ENCODE peak calls at places on chromosomes 13 and 19, in nine cellular contexts. One of them, this sample, is unnamed.

GRCh38 chr19:49588370-49589122 is 2.4 kb upstream of the PRR12 start:
- DNase-seq in ELR: no peak
- DNase-seq in brain microvascular endothelial cell: no peak
- DNase-seq in GDM1: no peak
- DNase-seq in effector memory CD8-positive, alpha-beta T cell: no peak
- DNase-seq in lung microvascular endothelial cell: no peak
- DNase-seq in activated CD4-positive, alpha-beta T cell treated with anti-CD3 and anti-CD28 coated beads for 1 hour: no peak
- DNase-seq in NCI-H774: no peak
- DNase-seq in foreskin melanocyte: no peak
- DNase-seq in this sample: no peak

GRCh38 chr19:8510589-8511115 is 3.3 kb downstream of the ZNF414 start:
- DNase-seq in foreskin melanocyte: no peak
- DNase-seq in ELR: no peak
- DNase-seq in effector memory CD8-positive, alpha-beta T cell: no peak
- DNase-seq in lung microvascular endothelial cell: no peak
- DNase-seq in GDM1: no peak
- DNase-seq in NCI-H774: no peak
- DNase-seq in brain microvascular endothelial cell: no peak
- DNase-seq in activated CD4-positive, alpha-beta T cell treated with anti-CD3 and anti-CD28 coated beads for 1 hour: no peak
- DNase-seq in this sample: no peak

GRCh38 chr13:22665531-22665930 is 515.2 kb upstream of the SGCG start:
- DNase-seq in brain microvascular endothelial cell: no peak
- DNase-seq in GDM1: no peak
- DNase-seq in NCI-H774: peak
- DNase-seq in effector memory CD8-positive, alpha-beta T cell: no peak
- DNase-seq in foreskin melanocyte: no peak
- DNase-seq in ELR: no peak
- DNase-seq in activated CD4-positive, alpha-beta T cell treated with anti-CD3 and anti-CD28 coated beads for 1 hour: no peak
- DNase-seq in lung microvascular endothelial cell: no peak
- DNase-seq in this sample: no peak

GRCh38 chr13:24282256-24282655 is 27.1 kb upstream of the C1QTNF9 start:
- DNase-seq in NCI-H774: no peak
- DNase-seq in brain microvascular endothelial cell: no peak
- DNase-seq in lung microvascular endothelial cell: no peak
- DNase-seq in foreskin melanocyte: no peak
- DNase-seq in activated CD4-positive, alpha-beta T cell treated with anti-CD3 and anti-CD28 coated beads for 1 hour: no peak
- DNase-seq in effector memory CD8-positive, alpha-beta T cell: no peak
- DNase-seq in ELR: no peak
- DNase-seq in GDM1: no peak
- DNase-seq in this sample: no peak

GRCh38 chr13:41463823-41464602 is 6.7 kb downstream of the RGCC start:
- DNase-seq in GDM1: no peak
- DNase-seq in effector memory CD8-positive, alpha-beta T cell: no peak
- DNase-seq in activated CD4-positive, alpha-beta T cell treated with anti-CD3 and anti-CD28 coated beads for 1 hour: peak
- DNase-seq in ELR: no peak
- DNase-seq in foreskin melanocyte: no peak
- DNase-seq in lung microvascular endothelial cell: no peak
- DNase-seq in NCI-H774: no peak
- DNase-seq in brain microvascular endothelial cell: no peak
- DNase-seq in this sample: peak

GRCh38 chr19:6030214-6030507 is 52.2 kb upstream of the RANBP3 start:
- DNase-seq in activated CD4-positive, alpha-beta T cell treated with anti-CD3 and anti-CD28 coated beads for 1 hour: no peak
- DNase-seq in NCI-H774: no peak
- DNase-seq in ELR: peak
- DNase-seq in lung microvascular endothelial cell: peak
- DNase-seq in GDM1: no peak
- DNase-seq in foreskin melanocyte: peak
- DNase-seq in effector memory CD8-positive, alpha-beta T cell: no peak
- DNase-seq in brain microvascular endothelial cell: peak
- DNase-seq in this sample: peak

GRCh38 chr13:65112123-65113075 is 2117.7 kb downstream of the PCDH9 start:
- DNase-seq in activated CD4-positive, alpha-beta T cell treated with anti-CD3 and anti-CD28 coated beads for 1 hour: no peak
- DNase-seq in ELR: peak
- DNase-seq in NCI-H774: no peak
- DNase-seq in brain microvascular endothelial cell: peak
- DNase-seq in foreskin melanocyte: no peak
- DNase-seq in lung microvascular endothelial cell: no peak
- DNase-seq in effector memory CD8-positive, alpha-beta T cell: no peak
- DNase-seq in GDM1: no peak
- DNase-seq in this sample: no peak

GRCh38 chr19:49875801-49876421 is 1.2 kb downstream of the AKT1S1 start:
- DNase-seq in lung microvascular endothelial cell: peak
- DNase-seq in ELR: peak
- DNase-seq in foreskin melanocyte: no peak
- DNase-seq in effector memory CD8-positive, alpha-beta T cell: peak
- DNase-seq in activated CD4-positive, alpha-beta T cell treated with anti-CD3 and anti-CD28 coated beads for 1 hour: peak
- DNase-seq in GDM1: peak
- DNase-seq in NCI-H774: peak
- DNase-seq in brain microvascular endothelial cell: no peak
- DNase-seq in this sample: peak

GRCh38 chr19:42478765-42479307 is 36.1 kb upstream of the CXCL17 start:
- DNase-seq in ELR: no peak
- DNase-seq in NCI-H774: no peak
- DNase-seq in effector memory CD8-positive, alpha-beta T cell: no peak
- DNase-seq in activated CD4-positive, alpha-beta T cell treated with anti-CD3 and anti-CD28 coated beads for 1 hour: no peak
- DNase-seq in lung microvascular endothelial cell: no peak
- DNase-seq in brain microvascular endothelial cell: no peak
- DNase-seq in foreskin melanocyte: no peak
- DNase-seq in GDM1: no peak
- DNase-seq in this sample: no peak

GRCh38 chr13:103130681-103131210 is 64.5 kb upstream of the SLC10A2 start:
- DNase-seq in lung microvascular endothelial cell: no peak
- DNase-seq in brain microvascular endothelial cell: no peak
- DNase-seq in activated CD4-positive, alpha-beta T cell treated with anti-CD3 and anti-CD28 coated beads for 1 hour: no peak
- DNase-seq in ELR: no peak
- DNase-seq in effector memory CD8-positive, alpha-beta T cell: no peak
- DNase-seq in foreskin melanocyte: no peak
- DNase-seq in NCI-H774: no peak
- DNase-seq in GDM1: no peak
- DNase-seq in this sample: peak

GRCh38 chr19:58558066-58558622 is at the start of gene UBE2M:
- DNase-seq in effector memory CD8-positive, alpha-beta T cell: peak
- DNase-seq in foreskin melanocyte: no peak
- DNase-seq in lung microvascular endothelial cell: peak
- DNase-seq in ELR: peak
- DNase-seq in brain microvascular endothelial cell: no peak
- DNase-seq in GDM1: no peak
- DNase-seq in NCI-H774: no peak
- DNase-seq in activated CD4-positive, alpha-beta T cell treated with anti-CD3 and anti-CD28 coated beads for 1 hour: peak
- DNase-seq in this sample: no peak

GRCh38 chr19:38043649-38044144 is 136.7 kb downstream of the SIPA1L3 start:
- DNase-seq in effector memory CD8-positive, alpha-beta T cell: no peak
- DNase-seq in foreskin melanocyte: no peak
- DNase-seq in activated CD4-positive, alpha-beta T cell treated with anti-CD3 and anti-CD28 coated beads for 1 hour: no peak
- DNase-seq in ELR: no peak
- DNase-seq in GDM1: no peak
- DNase-seq in brain microvascular endothelial cell: no peak
- DNase-seq in lung microvascular endothelial cell: no peak
- DNase-seq in NCI-H774: peak
- DNase-seq in this sample: no peak

GRCh38 chr13:46542833-46543232 is 10.1 kb upstream of the LRCH1 start:
- DNase-seq in GDM1: no peak
- DNase-seq in effector memory CD8-positive, alpha-beta T cell: no peak
- DNase-seq in lung microvascular endothelial cell: no peak
- DNase-seq in foreskin melanocyte: no peak
- DNase-seq in ELR: no peak
- DNase-seq in activated CD4-positive, alpha-beta T cell treated with anti-CD3 and anti-CD28 coated beads for 1 hour: no peak
- DNase-seq in NCI-H774: no peak
- DNase-seq in brain microvascular endothelial cell: no peak
- DNase-seq in this sample: no peak

GRCh38 chr13:23618341-23618740 is 48.1 kb downstream of the TNFRSF19 start:
- DNase-seq in activated CD4-positive, alpha-beta T cell treated with anti-CD3 and anti-CD28 coated beads for 1 hour: no peak
- DNase-seq in brain microvascular endothelial cell: peak
- DNase-seq in ELR: peak
- DNase-seq in GDM1: no peak
- DNase-seq in lung microvascular endothelial cell: peak
- DNase-seq in effector memory CD8-positive, alpha-beta T cell: no peak
- DNase-seq in NCI-H774: no peak
- DNase-seq in foreskin melanocyte: no peak
- DNase-seq in this sample: peak

GRCh38 chr13:23578411-23579071 is 8.3 kb downstream of the TNFRSF19 start:
- DNase-seq in effector memory CD8-positive, alpha-beta T cell: peak
- DNase-seq in ELR: peak
- DNase-seq in NCI-H774: no peak
- DNase-seq in GDM1: peak
- DNase-seq in lung microvascular endothelial cell: peak
- DNase-seq in foreskin melanocyte: peak
- DNase-seq in activated CD4-positive, alpha-beta T cell treated with anti-CD3 and anti-CD28 coated beads for 1 hour: peak
- DNase-seq in brain microvascular endothelial cell: peak
- DNase-seq in this sample: peak

GRCh38 chr19:18274776-18275356 is 614 bp upstream of the IQCN start:
- DNase-seq in activated CD4-positive, alpha-beta T cell treated with anti-CD3 and anti-CD28 coated beads for 1 hour: no peak
- DNase-seq in GDM1: no peak
- DNase-seq in ELR: peak
- DNase-seq in NCI-H774: no peak
- DNase-seq in foreskin melanocyte: no peak
- DNase-seq in effector memory CD8-positive, alpha-beta T cell: no peak
- DNase-seq in brain microvascular endothelial cell: peak
- DNase-seq in lung microvascular endothelial cell: peak
- DNase-seq in this sample: peak

GRCh38 chr13:28796938-28797257 is 23.2 kb upstream of the MTUS2 start:
- DNase-seq in lung microvascular endothelial cell: no peak
- DNase-seq in foreskin melanocyte: no peak
- DNase-seq in activated CD4-positive, alpha-beta T cell treated with anti-CD3 and anti-CD28 coated beads for 1 hour: no peak
- DNase-seq in brain microvascular endothelial cell: no peak
- DNase-seq in ELR: no peak
- DNase-seq in GDM1: no peak
- DNase-seq in NCI-H774: no peak
- DNase-seq in effector memory CD8-positive, alpha-beta T cell: no peak
- DNase-seq in this sample: no peak

GRCh38 chr13:74129500-74130144 is 4.6 kb downstream of the KLF12 start:
- DNase-seq in activated CD4-positive, alpha-beta T cell treated with anti-CD3 and anti-CD28 coated beads for 1 hour: no peak
- DNase-seq in GDM1: no peak
- DNase-seq in effector memory CD8-positive, alpha-beta T cell: peak
- DNase-seq in NCI-H774: no peak
- DNase-seq in foreskin melanocyte: no peak
- DNase-seq in brain microvascular endothelial cell: no peak
- DNase-seq in lung microvascular endothelial cell: no peak
- DNase-seq in ELR: peak
- DNase-seq in this sample: no peak

GRCh38 chr19:50383852-50384684 is at the start of gene POLD1:
- DNase-seq in activated CD4-positive, alpha-beta T cell treated with anti-CD3 and anti-CD28 coated beads for 1 hour: peak
- DNase-seq in effector memory CD8-positive, alpha-beta T cell: peak
- DNase-seq in lung microvascular endothelial cell: peak
- DNase-seq in GDM1: peak
- DNase-seq in foreskin melanocyte: peak
- DNase-seq in ELR: peak
- DNase-seq in NCI-H774: peak
- DNase-seq in brain microvascular endothelial cell: peak
- DNase-seq in this sample: peak

GRCh38 chr13:30338331-30338851 is 31.0 kb upstream of the KATNAL1 start:
- DNase-seq in NCI-H774: no peak
- DNase-seq in effector memory CD8-positive, alpha-beta T cell: no peak
- DNase-seq in foreskin melanocyte: no peak
- DNase-seq in ELR: peak
- DNase-seq in GDM1: no peak
- DNase-seq in activated CD4-positive, alpha-beta T cell treated with anti-CD3 and anti-CD28 coated beads for 1 hour: no peak
- DNase-seq in lung microvascular endothelial cell: no peak
- DNase-seq in brain microvascular endothelial cell: peak
- DNase-seq in this sample: peak

GRCh38 chr19:8196271-8196908 is 12.8 kb upstream of the CERS4 start:
- DNase-seq in brain microvascular endothelial cell: no peak
- DNase-seq in ELR: no peak
- DNase-seq in effector memory CD8-positive, alpha-beta T cell: no peak
- DNase-seq in NCI-H774: no peak
- DNase-seq in GDM1: peak
- DNase-seq in foreskin melanocyte: no peak
- DNase-seq in lung microvascular endothelial cell: no peak
- DNase-seq in activated CD4-positive, alpha-beta T cell treated with anti-CD3 and anti-CD28 coated beads for 1 hour: no peak
- DNase-seq in this sample: no peak

GRCh38 chr13:112760440-112760839 is 70.6 kb downstream of the ATP11A start:
- DNase-seq in activated CD4-positive, alpha-beta T cell treated with anti-CD3 and anti-CD28 coated beads for 1 hour: no peak
- DNase-seq in NCI-H774: no peak
- DNase-seq in GDM1: no peak
- DNase-seq in ELR: no peak
- DNase-seq in lung microvascular endothelial cell: peak
- DNase-seq in brain microvascular endothelial cell: no peak
- DNase-seq in foreskin melanocyte: no peak
- DNase-seq in effector memory CD8-positive, alpha-beta T cell: no peak
- DNase-seq in this sample: no peak

GRCh38 chr13:111314852-111315251 is 5.6 kb upstream of the TEX29 start:
- DNase-seq in activated CD4-positive, alpha-beta T cell treated with anti-CD3 and anti-CD28 coated beads for 1 hour: no peak
- DNase-seq in NCI-H774: no peak
- DNase-seq in foreskin melanocyte: no peak
- DNase-seq in effector memory CD8-positive, alpha-beta T cell: no peak
- DNase-seq in lung microvascular endothelial cell: no peak
- DNase-seq in GDM1: no peak
- DNase-seq in ELR: peak
- DNase-seq in brain microvascular endothelial cell: no peak
- DNase-seq in this sample: no peak

GRCh38 chr13:89372193-89372592 is 1701.0 kb downstream of the SLITRK5 start:
- DNase-seq in ELR: peak
- DNase-seq in effector memory CD8-positive, alpha-beta T cell: no peak
- DNase-seq in GDM1: no peak
- DNase-seq in NCI-H774: no peak
- DNase-seq in lung microvascular endothelial cell: no peak
- DNase-seq in foreskin melanocyte: no peak
- DNase-seq in activated CD4-positive, alpha-beta T cell treated with anti-CD3 and anti-CD28 coated beads for 1 hour: no peak
- DNase-seq in brain microvascular endothelial cell: no peak
- DNase-seq in this sample: no peak

GRCh38 chr13:111537843-111538499 is 217.5 kb downstream of the TEX29 start:
- DNase-seq in NCI-H774: no peak
- DNase-seq in foreskin melanocyte: no peak
- DNase-seq in activated CD4-positive, alpha-beta T cell treated with anti-CD3 and anti-CD28 coated beads for 1 hour: no peak
- DNase-seq in lung microvascular endothelial cell: no peak
- DNase-seq in ELR: no peak
- DNase-seq in GDM1: no peak
- DNase-seq in effector memory CD8-positive, alpha-beta T cell: no peak
- DNase-seq in brain microvascular endothelial cell: no peak
- DNase-seq in this sample: no peak

GRCh38 chr19:8421484-8422461 is 8.7 kb downstream of the MARCHF2 start:
- DNase-seq in activated CD4-positive, alpha-beta T cell treated with anti-CD3 and anti-CD28 coated beads for 1 hour: no peak
- DNase-seq in GDM1: no peak
- DNase-seq in NCI-H774: no peak
- DNase-seq in lung microvascular endothelial cell: no peak
- DNase-seq in effector memory CD8-positive, alpha-beta T cell: no peak
- DNase-seq in ELR: no peak
- DNase-seq in brain microvascular endothelial cell: no peak
- DNase-seq in foreskin melanocyte: no peak
- DNase-seq in this sample: no peak

GRCh38 chr19:674282-675151 is 1.7 kb upstream of the FSTL3 start:
- DNase-seq in lung microvascular endothelial cell: no peak
- DNase-seq in ELR: no peak
- DNase-seq in effector memory CD8-positive, alpha-beta T cell: no peak
- DNase-seq in activated CD4-positive, alpha-beta T cell treated with anti-CD3 and anti-CD28 coated beads for 1 hour: no peak
- DNase-seq in brain microvascular endothelial cell: no peak
- DNase-seq in NCI-H774: no peak
- DNase-seq in GDM1: no peak
- DNase-seq in foreskin melanocyte: no peak
- DNase-seq in this sample: no peak

GRCh38 chr13:61536443-61536842 is 120.8 kb upstream of the PCDH20 start:
- DNase-seq in ELR: no peak
- DNase-seq in brain microvascular endothelial cell: no peak
- DNase-seq in foreskin melanocyte: no peak
- DNase-seq in GDM1: no peak
- DNase-seq in activated CD4-positive, alpha-beta T cell treated with anti-CD3 and anti-CD28 coated beads for 1 hour: no peak
- DNase-seq in NCI-H774: no peak
- DNase-seq in effector memory CD8-positive, alpha-beta T cell: no peak
- DNase-seq in lung microvascular endothelial cell: no peak
- DNase-seq in this sample: no peak

GRCh38 chr19:48192750-48193149 is 22.3 kb downstream of the ZSWIM9 start:
- DNase-seq in activated CD4-positive, alpha-beta T cell treated with anti-CD3 and anti-CD28 coated beads for 1 hour: no peak
- DNase-seq in GDM1: no peak
- DNase-seq in foreskin melanocyte: no peak
- DNase-seq in brain microvascular endothelial cell: no peak
- DNase-seq in ELR: no peak
- DNase-seq in NCI-H774: no peak
- DNase-seq in lung microvascular endothelial cell: no peak
- DNase-seq in effector memory CD8-positive, alpha-beta T cell: no peak
- DNase-seq in this sample: no peak

GRCh38 chr19:20385056-20385455 is 180.5 kb downstream of the ZNF737 start:
- DNase-seq in effector memory CD8-positive, alpha-beta T cell: no peak
- DNase-seq in NCI-H774: no peak
- DNase-seq in foreskin melanocyte: no peak
- DNase-seq in activated CD4-positive, alpha-beta T cell treated with anti-CD3 and anti-CD28 coated beads for 1 hour: no peak
- DNase-seq in GDM1: no peak
- DNase-seq in ELR: no peak
- DNase-seq in brain microvascular endothelial cell: no peak
- DNase-seq in lung microvascular endothelial cell: no peak
- DNase-seq in this sample: peak

GRCh38 chr19:335072-335471 is 9.5 kb downstream of the MIER2 start:
- DNase-seq in GDM1: no peak
- DNase-seq in foreskin melanocyte: no peak
- DNase-seq in effector memory CD8-positive, alpha-beta T cell: no peak
- DNase-seq in ELR: no peak
- DNase-seq in activated CD4-positive, alpha-beta T cell treated with anti-CD3 and anti-CD28 coated beads for 1 hour: no peak
- DNase-seq in brain microvascular endothelial cell: no peak
- DNase-seq in lung microvascular endothelial cell: no peak
- DNase-seq in NCI-H774: no peak
- DNase-seq in this sample: no peak

This sample was measured in kidney tubule cell.